ENCODE peak calls at places on chromosomes 3 and 15, in four cellular contexts. One of them, this sample, is unnamed.
A peak's percentile ranks its signal among the peaks of the same experiment; 100 is the strongest.

GRCh38 chr3:53342353-53342752 is 5.0 kb downstream of the DCP1A start:
- DNase-seq in left ventricle myocardium inferior: no peak
- DNase-seq in GM12864: no peak
- DNase-seq in Peyer's patch: no peak
- DNase-seq in this sample: no peak

GRCh38 chr3:105051972-105052371 is 314.7 kb upstream of the ALCAM start:
- DNase-seq in left ventricle myocardium inferior: no peak
- DNase-seq in GM12864: no peak
- DNase-seq in Peyer's patch: no peak
- DNase-seq in this sample: no peak

GRCh38 chr3:50269977-50270413 is 1.0 kb downstream of the SEMA3B start:
- DNase-seq in left ventricle myocardium inferior: no peak
- DNase-seq in GM12864: no peak
- DNase-seq in Peyer's patch: no peak
- DNase-seq in this sample: no peak

GRCh38 chr3:52280046-52280445 is 1.6 kb upstream of the WDR82 start:
- DNase-seq in left ventricle myocardium inferior: no peak
- DNase-seq in GM12864: no peak
- DNase-seq in Peyer's patch: no peak
- DNase-seq in this sample: no peak

GRCh38 chr3:101148001-101148400 is 154.8 kb upstream of the ABI3BP start:
- DNase-seq in Peyer's patch: no peak
- DNase-seq in left ventricle myocardium inferior: no peak
- DNase-seq in GM12864: no peak
- DNase-seq in this sample: no peak

GRCh38 chr15:96896766-96897165 is 566.3 kb downstream of the NR2F2 start:
- DNase-seq in GM12864: no peak
- DNase-seq in left ventricle myocardium inferior: no peak
- DNase-seq in Peyer's patch: no peak
- DNase-seq in this sample: no peak

GRCh38 chr15:26759991-26760390 is 12.9 kb downstream of the GABRB3 start:
- DNase-seq in Peyer's patch: no peak
- DNase-seq in left ventricle myocardium inferior: no peak
- DNase-seq in GM12864: no peak
- DNase-seq in this sample: no peak

GRCh38 chr3:165206454-165207266 is 10.5 kb upstream of the SLITRK3 start:
- DNase-seq in left ventricle myocardium inferior: peak; percentile 66
- DNase-seq in GM12864: peak; percentile 10
- DNase-seq in Peyer's patch: peak; percentile 75
- DNase-seq in this sample: peak; percentile 53

GRCh38 chr3:63979093-63979492 is 44.2 kb downstream of the PSMD6 start:
- DNase-seq in left ventricle myocardium inferior: no peak
- DNase-seq in GM12864: no peak
- DNase-seq in Peyer's patch: no peak
- DNase-seq in this sample: no peak

GRCh38 chr3:97712919-97713318 is 51.6 kb upstream of the ARL6 start:
- DNase-seq in left ventricle myocardium inferior: no peak
- DNase-seq in GM12864: no peak
- DNase-seq in Peyer's patch: no peak
- DNase-seq in this sample: no peak

GRCh38 chr15:68232937-68233336 is 3.4 kb upstream of the CLN6 start:
- DNase-seq in left ventricle myocardium inferior: no peak
- DNase-seq in Peyer's patch: no peak
- DNase-seq in GM12864: no peak
- DNase-seq in this sample: no peak

GRCh38 chr15:82536409-82537350 is 3.6 kb downstream of the RPS17 start:
- DNase-seq in GM12864: no peak
- DNase-seq in Peyer's patch: no peak
- DNase-seq in left ventricle myocardium inferior: no peak
- DNase-seq in this sample: no peak

GRCh38 chr15:55823699-55824098 is 80.7 kb upstream of the PRTG start:
- DNase-seq in left ventricle myocardium inferior: no peak
- DNase-seq in GM12864: no peak
- DNase-seq in Peyer's patch: no peak
- DNase-seq in this sample: no peak

GRCh38 chr15:68230157-68231100 is 901 bp upstream of the CLN6 start:
- DNase-seq in GM12864: no peak
- DNase-seq in Peyer's patch: peak; percentile 74
- DNase-seq in left ventricle myocardium inferior: no peak
- DNase-seq in this sample: no peak

GRCh38 chr3:113140876-113141275 is 70.5 kb upstream of the BOC start:
- DNase-seq in Peyer's patch: no peak
- DNase-seq in left ventricle myocardium inferior: no peak
- DNase-seq in GM12864: no peak
- DNase-seq in this sample: peak; percentile 31

GRCh38 chr3:179000144-179000543 is 71.5 kb downstream of the ZMAT3 start:
- DNase-seq in Peyer's patch: no peak
- DNase-seq in left ventricle myocardium inferior: no peak
- DNase-seq in GM12864: no peak
- DNase-seq in this sample: peak; percentile 26

GRCh38 chr3:150247456-150247855 is 160.6 kb upstream of the TSC22D2 start:
- DNase-seq in Peyer's patch: no peak
- DNase-seq in left ventricle myocardium inferior: no peak
- DNase-seq in GM12864: no peak
- DNase-seq in this sample: no peak

GRCh38 chr15:69880616-69881309 is 217.0 kb downstream of the TLE3 start:
- DNase-seq in GM12864: peak; percentile 34
- DNase-seq in left ventricle myocardium inferior: no peak
- DNase-seq in Peyer's patch: no peak
- DNase-seq in this sample: no peak

DNA sequence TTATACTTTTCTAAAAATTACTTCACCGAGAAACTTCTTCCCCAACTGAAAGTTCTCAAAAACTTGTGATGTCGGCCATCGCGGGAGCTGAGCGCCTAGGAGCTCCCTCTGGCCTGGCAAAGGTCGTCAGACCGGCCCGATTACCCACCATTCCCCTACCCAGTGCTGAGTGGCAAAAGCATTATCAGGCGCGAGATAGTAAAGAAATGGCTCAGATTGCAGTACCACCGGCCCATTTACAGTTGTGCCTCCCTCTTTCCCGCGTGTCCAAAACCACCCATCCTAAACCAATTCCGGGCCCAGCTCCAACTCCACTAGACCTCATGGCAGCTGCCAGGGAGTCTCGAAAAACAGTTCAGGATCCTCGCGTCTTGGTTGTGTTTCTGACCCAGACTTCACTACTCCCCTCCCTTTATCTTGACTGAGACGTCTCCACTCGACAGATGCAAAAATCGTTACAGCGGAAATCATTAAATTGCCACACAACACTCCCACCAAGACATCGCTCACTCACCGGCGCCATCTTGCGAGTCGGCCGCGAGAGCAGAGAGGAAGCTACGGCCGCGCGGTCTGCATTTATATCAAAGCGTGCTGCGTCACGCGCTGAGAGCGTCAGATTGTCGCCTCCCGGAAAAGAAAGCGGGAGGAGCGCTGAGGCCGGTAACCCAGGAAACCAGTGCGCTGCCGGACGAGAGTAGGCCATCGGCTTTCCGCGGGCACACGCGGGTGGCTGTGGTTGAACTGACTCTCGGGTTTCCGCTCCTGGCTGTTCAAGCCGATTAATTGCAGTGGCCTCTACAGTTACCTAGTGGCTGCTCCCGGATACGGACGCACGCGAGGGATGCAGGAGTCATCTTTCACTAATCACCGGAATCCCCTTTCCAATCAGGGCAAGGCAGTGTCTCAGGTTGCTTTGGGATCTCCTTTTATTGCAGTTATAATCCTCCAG is at the start of gene RPL22L1:
- DNase-seq in Peyer's patch: peak; percentile 98
- DNase-seq in left ventricle myocardium inferior: peak; percentile 93
- DNase-seq in GM12864: peak; percentile 92
- DNase-seq in this sample: peak; percentile 92
- TF ChIP-seq CTCF in Peyer's patch: no peak
- TF ChIP-seq CTCF in left ventricle myocardium inferior: no peak
- TF ChIP-seq CTCF in GM12864: peak; percentile 6
- TF ChIP-seq CTCF in this sample: peak; percentile 19

GRCh38 chr3:24578324-24578723 is 83.7 kb upstream of the THRB start:
- DNase-seq in Peyer's patch: no peak
- DNase-seq in GM12864: no peak
- DNase-seq in left ventricle myocardium inferior: no peak
- DNase-seq in this sample: no peak

GRCh38 chr3:24588568-24588967 is 93.9 kb upstream of the THRB start:
- DNase-seq in Peyer's patch: no peak
- DNase-seq in left ventricle myocardium inferior: no peak
- DNase-seq in GM12864: no peak
- DNase-seq in this sample: no peak

GRCh38 chr3:24579008-24579407 is 84.4 kb upstream of the THRB start:
- DNase-seq in GM12864: no peak
- DNase-seq in Peyer's patch: no peak
- DNase-seq in left ventricle myocardium inferior: no peak
- DNase-seq in this sample: no peak

GRCh38 chr3:24586920-24587319 is 92.3 kb upstream of the THRB start:
- DNase-seq in Peyer's patch: no peak
- DNase-seq in GM12864: no peak
- DNase-seq in left ventricle myocardium inferior: no peak
- DNase-seq in this sample: no peak

GRCh38 chr3:24583004-24583403 is 88.4 kb upstream of the THRB start:
- DNase-seq in GM12864: no peak
- DNase-seq in left ventricle myocardium inferior: no peak
- DNase-seq in Peyer's patch: peak; percentile 47
- DNase-seq in this sample: no peak
- TF ChIP-seq CTCF in GM12864: no peak
- TF ChIP-seq CTCF in left ventricle myocardium inferior: peak; percentile 60
- TF ChIP-seq CTCF in Peyer's patch: no peak
- TF ChIP-seq CTCF in this sample: no peak

DNA sequence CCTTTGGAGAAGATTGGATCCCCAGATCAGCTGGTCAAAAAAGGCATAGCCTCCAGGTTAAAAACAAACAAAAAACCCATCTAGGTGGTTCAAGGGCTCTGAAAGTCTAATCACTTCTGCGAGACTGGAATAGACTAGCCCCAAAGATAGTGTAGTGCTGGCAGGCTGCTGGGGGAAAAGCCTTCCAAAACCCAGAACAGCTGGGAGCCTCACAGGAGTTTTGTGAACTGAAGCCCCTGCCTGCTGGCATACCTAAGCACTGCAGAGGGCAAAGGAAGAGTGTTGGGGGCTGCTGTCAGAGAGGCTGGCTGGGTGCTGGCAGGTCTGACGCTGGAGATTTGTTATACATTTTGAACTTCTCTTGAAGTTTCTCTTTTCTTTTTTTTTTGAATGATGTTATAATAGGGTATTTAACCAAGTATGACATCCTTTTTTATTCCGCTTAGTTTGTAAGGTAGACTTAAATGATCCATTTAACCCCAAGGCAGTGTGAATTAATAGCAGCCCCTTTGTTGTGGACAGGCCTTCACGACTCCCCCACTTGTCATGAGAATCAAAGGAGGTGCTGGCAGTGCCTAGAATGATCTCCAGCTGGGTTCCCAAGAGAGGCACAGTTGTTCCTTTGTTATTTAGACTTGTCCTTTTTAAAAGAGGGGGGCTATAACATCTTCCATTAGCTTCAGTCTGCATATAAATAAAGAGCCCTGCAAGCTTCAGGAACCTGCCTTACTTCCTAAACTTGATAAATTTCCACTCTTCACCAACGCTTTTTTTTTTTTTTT is 53.9 kb downstream of the CRTC3 start:
- DNase-seq in left ventricle myocardium inferior: no peak
- DNase-seq in GM12864: no peak
- DNase-seq in Peyer's patch: no peak
- DNase-seq in this sample: no peak
- TF ChIP-seq CTCF in left ventricle myocardium inferior: no peak
- TF ChIP-seq CTCF in GM12864: no peak
- TF ChIP-seq CTCF in Peyer's patch: no peak
- TF ChIP-seq CTCF in this sample: no peak

GRCh38 chr3:12877040-12877439 is 35.7 kb upstream of the RPL32 start:
- DNase-seq in Peyer's patch: no peak
- DNase-seq in GM12864: no peak
- DNase-seq in left ventricle myocardium inferior: no peak
- DNase-seq in this sample: no peak

GRCh38 chr3:12882336-12883310 is 41.3 kb upstream of the RPL32 start:
- DNase-seq in left ventricle myocardium inferior: no peak
- DNase-seq in GM12864: no peak
- DNase-seq in Peyer's patch: no peak
- DNase-seq in this sample: no peak

GRCh38 chr3:12875857-12876451 is 34.6 kb upstream of the RPL32 start:
- DNase-seq in left ventricle myocardium inferior: peak; percentile 45
- DNase-seq in Peyer's patch: peak; percentile 61
- DNase-seq in GM12864: no peak
- DNase-seq in this sample: peak; percentile 54

GRCh38 chr3:12879191-12879815 is 37.9 kb upstream of the RPL32 start:
- DNase-seq in Peyer's patch: no peak
- DNase-seq in left ventricle myocardium inferior: no peak
- DNase-seq in GM12864: no peak
- DNase-seq in this sample: no peak

GRCh38 chr3:12878026-12878636 is 36.8 kb upstream of the RPL32 start:
- DNase-seq in Peyer's patch: no peak
- DNase-seq in GM12864: no peak
- DNase-seq in left ventricle myocardium inferior: no peak
- DNase-seq in this sample: no peak
- TF ChIP-seq CTCF in Peyer's patch: no peak
- TF ChIP-seq CTCF in GM12864: no peak
- TF ChIP-seq CTCF in left ventricle myocardium inferior: no peak
- TF ChIP-seq CTCF in this sample: no peak

GRCh38 chr3:38164966-38165721 is at the start of gene OXSR1:
- DNase-seq in Peyer's patch: peak; percentile 100
- DNase-seq in left ventricle myocardium inferior: peak; percentile 99
- DNase-seq in GM12864: peak; percentile 100
- DNase-seq in this sample: peak; percentile 94

GRCh38 chr3:38165722-38166387 is 518 bp downstream of the OXSR1 start:
- DNase-seq in Peyer's patch: peak; percentile 78
- DNase-seq in GM12864: no peak
- DNase-seq in left ventricle myocardium inferior: no peak
- DNase-seq in this sample: no peak

GRCh38 chr3:38168988-38169363 is 3.6 kb downstream of the OXSR1 start:
- DNase-seq in Peyer's patch: no peak
- DNase-seq in left ventricle myocardium inferior: no peak
- DNase-seq in GM12864: no peak
- DNase-seq in this sample: no peak

GRCh38 chr3:38170722-38171121 is 5.4 kb downstream of the OXSR1 start:
- DNase-seq in Peyer's patch: no peak
- DNase-seq in left ventricle myocardium inferior: no peak
- DNase-seq in GM12864: no peak
- DNase-seq in this sample: no peak

GRCh38 chr3:38168151-38168987 is 3.0 kb downstream of the OXSR1 start:
- DNase-seq in left ventricle myocardium inferior: no peak
- DNase-seq in GM12864: no peak
- DNase-seq in Peyer's patch: no peak
- DNase-seq in this sample: no peak
- TF ChIP-seq CTCF in left ventricle myocardium inferior: no peak
- TF ChIP-seq CTCF in GM12864: no peak
- TF ChIP-seq CTCF in Peyer's patch: no peak
- TF ChIP-seq CTCF in this sample: no peak

DNA sequence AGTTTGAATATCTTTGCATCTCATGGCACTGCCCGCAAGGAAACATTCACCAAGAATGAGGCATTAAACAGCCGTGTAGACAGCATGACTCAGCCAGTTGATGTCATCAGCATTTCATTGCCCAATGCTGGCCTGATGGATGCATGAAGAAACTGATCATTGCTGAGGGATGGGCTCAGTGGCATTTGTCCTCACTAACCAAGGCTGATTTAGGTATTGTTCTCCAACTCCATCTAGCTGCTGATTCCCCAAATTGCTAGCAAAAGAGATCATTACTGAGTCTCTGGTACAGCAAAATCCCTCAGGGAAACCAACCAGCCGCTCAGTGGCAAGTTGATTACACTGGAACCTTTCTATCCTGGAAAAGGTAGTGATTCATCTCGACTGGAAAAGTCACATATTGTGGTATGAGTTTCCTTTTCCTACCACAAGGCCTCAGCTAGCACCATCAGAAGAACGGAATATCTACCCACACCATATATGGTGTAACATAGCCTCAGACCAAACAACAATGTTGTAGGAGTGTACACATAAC is 186.5 kb upstream of the GAP43 start:
- DNase-seq in GM12864: no peak
- DNase-seq in Peyer's patch: no peak
- DNase-seq in left ventricle myocardium inferior: no peak
- DNase-seq in this sample: no peak
- TF ChIP-seq CTCF in GM12864: no peak
- TF ChIP-seq CTCF in Peyer's patch: no peak
- TF ChIP-seq CTCF in left ventricle myocardium inferior: peak; percentile 25
- TF ChIP-seq CTCF in this sample: no peak

This sample was measured in GM10248.